ENCODE peak calls at places on chromosomes 4 and X, in five cellular contexts. One of them, this sample, is unnamed.

GRCh38 chr4:181645489-181645888 is 597.7 kb upstream of the TENM3 start:
- DNase-seq in tibial nerve: no peak
- DNase-seq in adrenal gland: no peak
- DNase-seq in HCT116: no peak
- DNase-seq in heart right ventricle: no peak
- DNase-seq in this sample: no peak

GRCh38 chr4:118834960-118835895 is 698 bp downstream of the SEC24D start:
- DNase-seq in tibial nerve: peak; percentile 43
- DNase-seq in adrenal gland: peak; percentile 71
- DNase-seq in HCT116: peak; percentile 56
- DNase-seq in heart right ventricle: peak; percentile 76
- DNase-seq in this sample: peak; percentile 40

GRCh38 chr4:180134116-180134866 is 2108.9 kb upstream of the TENM3 start:
- DNase-seq in tibial nerve: no peak
- DNase-seq in adrenal gland: peak; percentile 51
- DNase-seq in HCT116: no peak
- DNase-seq in heart right ventricle: no peak
- DNase-seq in this sample: no peak

GRCh38 chr4:160026720-160027119 is 923.8 kb downstream of the RAPGEF2 start:
- DNase-seq in tibial nerve: no peak
- DNase-seq in adrenal gland: peak; percentile 10
- DNase-seq in HCT116: peak; percentile 39
- DNase-seq in heart right ventricle: no peak
- DNase-seq in this sample: no peak

GRCh38 chr4:54746228-54746627 is 88.5 kb downstream of the KIT start:
- DNase-seq in tibial nerve: no peak
- DNase-seq in adrenal gland: no peak
- DNase-seq in HCT116: no peak
- DNase-seq in heart right ventricle: no peak
- DNase-seq in this sample: no peak

GRCh38 chrX:68234171-68234910 is 199.0 kb downstream of the OPHN1 start:
- DNase-seq in tibial nerve: no peak
- DNase-seq in adrenal gland: no peak
- DNase-seq in HCT116: no peak
- DNase-seq in heart right ventricle: no peak
- DNase-seq in this sample: no peak

GRCh38 chr4:32569844-32570243 is 1849.7 kb downstream of the PCDH7 start:
- DNase-seq in tibial nerve: no peak
- DNase-seq in adrenal gland: no peak
- DNase-seq in HCT116: no peak
- DNase-seq in heart right ventricle: no peak
- DNase-seq in this sample: no peak

GRCh38 chr4:167989815-167990214 is 102.5 kb upstream of the ANXA10 start:
- DNase-seq in tibial nerve: no peak
- DNase-seq in adrenal gland: no peak
- DNase-seq in HCT116: peak; percentile 4
- DNase-seq in heart right ventricle: no peak
- DNase-seq in this sample: no peak

GRCh38 chrX:111515298-111515697 is 3.9 kb downstream of the SERTM2 start:
- DNase-seq in tibial nerve: no peak
- DNase-seq in adrenal gland: no peak
- DNase-seq in HCT116: no peak
- DNase-seq in heart right ventricle: no peak
- DNase-seq in this sample: no peak

GRCh38 chrX:20382518-20383291 is 116.0 kb upstream of the RPS6KA3 start:
- DNase-seq in tibial nerve: no peak
- DNase-seq in adrenal gland: peak; percentile 30
- DNase-seq in HCT116: no peak
- DNase-seq in heart right ventricle: no peak
- DNase-seq in this sample: no peak

GRCh38 chr4:142850478-142850877 is 4.4 kb upstream of the INPP4B start:
- DNase-seq in tibial nerve: no peak
- DNase-seq in adrenal gland: no peak
- DNase-seq in HCT116: peak; percentile 18
- DNase-seq in heart right ventricle: no peak
- DNase-seq in this sample: no peak

GRCh38 chr4:76996445-76996844 is 46.9 kb downstream of the SEPTIN11 start:
- DNase-seq in tibial nerve: no peak
- DNase-seq in adrenal gland: no peak
- DNase-seq in HCT116: no peak
- DNase-seq in heart right ventricle: no peak
- DNase-seq in this sample: no peak

GRCh38 chr4:174532479-174532878 is 10.2 kb upstream of the HPGD start:
- DNase-seq in tibial nerve: no peak
- DNase-seq in adrenal gland: no peak
- DNase-seq in HCT116: no peak
- DNase-seq in heart right ventricle: no peak
- DNase-seq in this sample: no peak

GRCh38 chr4:52028970-52029369 is 8.8 kb upstream of the LRRC66 start:
- DNase-seq in tibial nerve: no peak
- DNase-seq in adrenal gland: no peak
- DNase-seq in HCT116: no peak
- DNase-seq in heart right ventricle: no peak
- DNase-seq in this sample: no peak

DNA sequence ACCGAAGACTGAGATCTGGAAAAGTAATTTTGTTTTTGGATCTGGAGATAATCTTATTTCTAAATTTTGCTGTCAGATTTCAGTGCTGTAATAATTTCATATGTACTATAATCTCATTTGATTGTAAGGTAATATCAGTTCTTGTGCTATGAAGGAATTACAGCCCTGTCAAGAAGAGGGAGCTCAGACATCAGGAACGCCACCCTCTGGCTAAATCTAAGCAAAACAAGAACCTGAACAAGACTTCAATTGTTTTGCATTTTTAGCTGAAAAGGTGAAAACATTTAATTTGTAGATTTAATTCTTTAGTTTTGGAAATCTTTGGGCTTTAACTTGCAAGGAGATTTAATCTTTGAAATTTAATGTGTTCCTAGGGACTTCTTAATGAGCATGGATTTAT is 525.4 kb upstream of the HS3ST1 start:
- DNase-seq in tibial nerve: no peak
- DNase-seq in adrenal gland: peak; percentile 52
- DNase-seq in HCT116: peak; percentile 44
- DNase-seq in heart right ventricle: no peak
- DNase-seq in this sample: no peak
- TF ChIP-seq CTCF in tibial nerve: peak; percentile 14
- TF ChIP-seq CTCF in adrenal gland: peak; percentile 61
- TF ChIP-seq CTCF in HCT116: peak; percentile 56
- TF ChIP-seq CTCF in heart right ventricle: peak; percentile 53
- TF ChIP-seq CTCF in this sample: no peak

DNA sequence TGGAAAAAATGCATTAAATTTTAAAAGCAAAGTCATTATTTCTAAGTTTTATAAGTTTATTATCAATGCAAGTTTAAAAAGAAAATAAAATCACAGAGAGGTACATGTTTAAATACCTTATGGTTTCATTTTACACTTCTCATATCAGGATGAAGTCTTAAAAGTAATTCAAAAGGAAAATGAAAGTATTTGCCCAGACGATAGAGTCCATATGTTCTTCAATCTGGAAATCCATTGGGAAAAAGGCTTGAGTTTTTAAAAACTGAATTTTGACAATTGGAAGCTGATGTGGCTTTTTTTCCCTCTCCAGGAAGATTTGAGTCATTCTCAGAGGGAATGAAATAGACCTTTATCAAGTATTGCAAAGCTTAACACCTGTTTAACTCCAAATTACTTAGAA is 37.1 kb downstream of the MAB21L2 start:
- DNase-seq in tibial nerve: no peak
- DNase-seq in adrenal gland: no peak
- DNase-seq in HCT116: no peak
- DNase-seq in heart right ventricle: no peak
- DNase-seq in this sample: no peak
- H3K4me3 ChIP-seq in tibial nerve: no peak overlapping the region
- H3K4me3 ChIP-seq in adrenal gland: no peak overlapping the region
- H3K4me3 ChIP-seq in HCT116: no peak overlapping the region
- H3K4me3 ChIP-seq in heart right ventricle: no peak overlapping the region
- H3K4me3 ChIP-seq in this sample: no peak overlapping the region

GRCh38 chr4:108168213-108168671 is 490 bp downstream of the LEF1 start:
- DNase-seq in tibial nerve: no peak
- DNase-seq in adrenal gland: no peak
- DNase-seq in HCT116: no peak
- DNase-seq in heart right ventricle: no peak
- DNase-seq in this sample: peak; percentile 66

GRCh38 chr4:108166038-108166437 is 2.7 kb downstream of the LEF1 start:
- DNase-seq in tibial nerve: no peak
- DNase-seq in adrenal gland: no peak
- DNase-seq in HCT116: no peak
- DNase-seq in heart right ventricle: no peak
- DNase-seq in this sample: peak; percentile 29

GRCh38 chr4:108168672-108169562 is at the start of gene LEF1:
- DNase-seq in tibial nerve: no peak
- DNase-seq in adrenal gland: peak; percentile 53
- DNase-seq in HCT116: no peak
- DNase-seq in heart right ventricle: no peak
- DNase-seq in this sample: peak; percentile 77

GRCh38 chr4:108165601-108166000 is 3.1 kb downstream of the LEF1 start:
- DNase-seq in tibial nerve: no peak
- DNase-seq in adrenal gland: no peak
- DNase-seq in HCT116: no peak
- DNase-seq in heart right ventricle: no peak
- DNase-seq in this sample: peak; percentile 22

GRCh38 chr4:108166441-108167315 is 2.1 kb downstream of the LEF1 start:
- DNase-seq in tibial nerve: no peak
- DNase-seq in adrenal gland: peak; percentile 26
- DNase-seq in HCT116: no peak
- DNase-seq in heart right ventricle: no peak
- DNase-seq in this sample: peak; percentile 58
- TF ChIP-seq CTCF in tibial nerve: no peak
- TF ChIP-seq CTCF in adrenal gland: no peak
- TF ChIP-seq CTCF in HCT116: no peak
- TF ChIP-seq CTCF in heart right ventricle: no peak
- TF ChIP-seq CTCF in this sample: no peak

GRCh38 chrX:33339219-33339618 is 127.9 kb upstream of the DMD start:
- DNase-seq in tibial nerve: no peak
- DNase-seq in adrenal gland: no peak
- DNase-seq in HCT116: no peak
- DNase-seq in heart right ventricle: no peak
- DNase-seq in this sample: no peak
- H3K4me3 ChIP-seq in tibial nerve: peak overlapping the region; percentile 37
- H3K4me3 ChIP-seq in adrenal gland: no peak overlapping the region
- H3K4me3 ChIP-seq in HCT116: no peak overlapping the region
- H3K4me3 ChIP-seq in heart right ventricle: peak overlapping the region; percentile 35
- H3K4me3 ChIP-seq in this sample: no peak overlapping the region

DNA sequence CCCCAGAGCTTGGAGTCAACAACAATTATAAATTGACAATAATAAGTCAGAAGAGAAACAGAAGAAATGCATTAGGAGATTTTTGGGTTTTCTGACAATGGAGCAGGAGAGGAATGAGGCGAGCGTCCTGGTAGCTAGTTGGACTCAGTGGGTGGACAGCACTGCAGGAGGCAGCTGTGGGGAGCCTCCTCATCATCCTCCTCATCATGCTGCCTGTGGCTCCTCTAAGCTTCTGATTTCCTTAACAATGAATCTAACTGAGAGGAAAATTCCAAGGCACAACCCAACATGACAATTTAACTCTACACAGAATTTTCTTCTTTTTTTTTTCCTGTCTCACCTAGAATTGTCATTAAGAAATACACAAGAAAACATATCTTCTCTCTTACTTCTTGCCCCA is 357.1 kb upstream of the NOCT start:
- DNase-seq in tibial nerve: no peak
- DNase-seq in adrenal gland: no peak
- DNase-seq in HCT116: no peak
- DNase-seq in heart right ventricle: no peak
- DNase-seq in this sample: no peak
- TF ChIP-seq CTCF in tibial nerve: no peak
- TF ChIP-seq CTCF in adrenal gland: no peak
- TF ChIP-seq CTCF in HCT116: no peak
- TF ChIP-seq CTCF in heart right ventricle: no peak
- TF ChIP-seq CTCF in this sample: no peak

GRCh38 chr4:121765368-121765705 is 373 bp upstream of the SMIM43 start:
- DNase-seq in tibial nerve: no peak
- DNase-seq in adrenal gland: no peak
- DNase-seq in HCT116: no peak
- DNase-seq in heart right ventricle: no peak
- DNase-seq in this sample: no peak

GRCh38 chr4:121765941-121766538 is 1.1 kb upstream of the SMIM43 start:
- DNase-seq in tibial nerve: no peak
- DNase-seq in adrenal gland: no peak
- DNase-seq in HCT116: no peak
- DNase-seq in heart right ventricle: no peak
- DNase-seq in this sample: no peak

GRCh38 chr4:121760205-121760604 is 4.8 kb downstream of the SMIM43 start:
- DNase-seq in tibial nerve: no peak
- DNase-seq in adrenal gland: no peak
- DNase-seq in HCT116: no peak
- DNase-seq in heart right ventricle: no peak
- DNase-seq in this sample: no peak

GRCh38 chr4:121764702-121765367 is at the start of gene SMIM43:
- DNase-seq in tibial nerve: no peak
- DNase-seq in adrenal gland: no peak
- DNase-seq in HCT116: no peak
- DNase-seq in heart right ventricle: no peak
- DNase-seq in this sample: no peak

GRCh38 chr4:121764303-121764701 is 662 bp downstream of the SMIM43 start:
- DNase-seq in tibial nerve: no peak
- DNase-seq in adrenal gland: no peak
- DNase-seq in HCT116: no peak
- DNase-seq in heart right ventricle: no peak
- DNase-seq in this sample: no peak
- H3K4me3 ChIP-seq in tibial nerve: peak overlapping the region; percentile 59
- H3K4me3 ChIP-seq in adrenal gland: no peak overlapping the region
- H3K4me3 ChIP-seq in HCT116: no peak overlapping the region
- H3K4me3 ChIP-seq in heart right ventricle: peak overlapping the region; percentile 52
- H3K4me3 ChIP-seq in this sample: no peak overlapping the region

GRCh38 chr4:177441061-177441802 is 1.0 kb downstream of the AGA start:
- DNase-seq in tibial nerve: no peak
- DNase-seq in adrenal gland: no peak
- DNase-seq in HCT116: no peak
- DNase-seq in heart right ventricle: no peak
- DNase-seq in this sample: no peak
- TF ChIP-seq CTCF in tibial nerve: no peak
- TF ChIP-seq CTCF in adrenal gland: no peak
- TF ChIP-seq CTCF in HCT116: no peak
- TF ChIP-seq CTCF in heart right ventricle: no peak
- TF ChIP-seq CTCF in this sample: peak; percentile 38

DNA sequence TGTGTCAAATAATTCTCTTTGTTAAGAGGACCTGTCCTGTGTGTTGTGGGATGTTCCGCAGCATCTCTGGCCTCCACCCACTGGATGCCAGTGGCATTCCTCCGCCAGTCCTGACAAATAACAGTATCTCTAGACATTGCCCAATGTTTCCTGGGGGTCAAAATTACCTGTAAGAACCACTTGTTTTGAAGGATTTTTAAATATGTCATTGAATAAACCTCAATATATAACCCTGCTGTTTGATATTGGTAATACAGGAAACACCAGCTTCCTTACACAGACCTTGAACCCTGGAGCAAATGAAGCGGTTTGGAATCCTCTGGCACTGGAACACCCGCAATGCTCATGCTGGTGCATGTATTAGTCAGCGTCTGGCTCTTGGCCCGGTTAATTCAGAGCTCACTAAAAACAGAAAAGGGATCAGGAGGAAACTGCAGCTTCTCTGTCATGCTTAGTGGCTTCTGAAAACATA is 101.3 kb downstream of the TBL1X start:
- DNase-seq in tibial nerve: peak; percentile 16
- DNase-seq in adrenal gland: peak; percentile 88
- DNase-seq in HCT116: peak; percentile 32
- DNase-seq in heart right ventricle: peak; percentile 54
- DNase-seq in this sample: no peak
- H3K4me3 ChIP-seq in tibial nerve: no peak overlapping the region
- H3K4me3 ChIP-seq in adrenal gland: no peak overlapping the region
- H3K4me3 ChIP-seq in HCT116: no peak overlapping the region
- H3K4me3 ChIP-seq in heart right ventricle: no peak overlapping the region
- H3K4me3 ChIP-seq in this sample: peak overlapping the region; percentile 29

GRCh38 chr4:163930086-163930485 is 435.6 kb downstream of the TMA16 start:
- DNase-seq in tibial nerve: no peak
- DNase-seq in adrenal gland: no peak
- DNase-seq in HCT116: no peak
- DNase-seq in heart right ventricle: no peak
- DNase-seq in this sample: no peak
- TF ChIP-seq CTCF in tibial nerve: no peak
- TF ChIP-seq CTCF in adrenal gland: no peak
- TF ChIP-seq CTCF in HCT116: no peak
- TF ChIP-seq CTCF in heart right ventricle: no peak
- TF ChIP-seq CTCF in this sample: no peak

This sample was measured in CD8-positive, alpha-beta T cell.